ENCODE peak calls at places on chromosomes 12 and 14, in nine cellular contexts. Y, T, I, G, D, C, S, J and U are unnamed samples.

GRCh38 chr12:108828774-108829173 is 28.6 kb downstream of the SSH1 start:
- DNase-seq in J (no peak), G (no peak), S (no peak), T (peak; percentile 93), C (no peak), I (no peak), Y (no peak), D (no peak), U (peak; percentile 95)

GRCh38 chr14:87108726-87109125 is 884.3 kb downstream of the GALC start:
- DNase-seq in S (no peak), C (no peak), J (no peak), D (no peak), T (peak; percentile 76), I (no peak), G (no peak), Y (no peak), U (no peak)

GRCh38 chr14:64692597-64693350 is 11.4 kb upstream of the PLEKHG3 start:
- DNase-seq in G (no peak), S (no peak), J (peak; percentile 68), Y (no peak), T (no peak), I (no peak), C (no peak), D (no peak), U (no peak)

GRCh38 chr14:98345186-98345585 is 926.8 kb downstream of the BCL11B start:
- DNase-seq in Y (no peak), D (no peak), C (no peak), I (no peak), G (no peak), T (peak; percentile 45), J (no peak), S (no peak), U (no peak)

GRCh38 chr12:52279683-52280318 is 5.4 kb downstream of the KRT86 start:
- DNase-seq in T (peak; percentile 35), S (no peak), D (no peak), Y (no peak), G (no peak), J (no peak), C (no peak), I (no peak), U (no peak)

GRCh38 chr14:90721619-90722305 is 94.5 kb downstream of the TTC7B start:
- DNase-seq in T (peak; percentile 36), J (no peak), S (no peak), Y (no peak), G (no peak), D (no peak), C (no peak), I (no peak), U (no peak)

GRCh38 chr14:67704484-67705089 is 2.9 kb downstream of the RDH12 start:
- DNase-seq in D (no peak), T (peak; percentile 50), Y (peak; percentile 73), G (peak; percentile 56), C (peak; percentile 62), I (peak; percentile 55), S (no peak), J (no peak), U (peak; percentile 14)

GRCh38 chr12:94962680-94963079 is 40.8 kb downstream of the NDUFA12 start:
- DNase-seq in I (no peak), T (no peak), C (no peak), D (no peak), Y (no peak), G (no peak), S (no peak), J (no peak), U (no peak)

GRCh38 chr12:112309797-112310196 is 72.4 kb downstream of the HECTD4 start:
- DNase-seq in J (no peak), Y (no peak), G (no peak), I (no peak), C (no peak), S (no peak), T (peak; percentile 3), D (no peak), U (no peak)

GRCh38 chr12:26523708-26524150 is 309.3 kb downstream of the ITPR2 start:
- DNase-seq in T (peak; percentile 83), Y (no peak), J (peak; percentile 90), G (no peak), D (no peak), C (no peak), I (peak; percentile 99), S (peak; percentile 82), U (no peak)

GRCh38 chr12:14880890-14881453 is 4.7 kb downstream of the MGP start:
- DNase-seq in T (no peak), S (no peak), G (no peak), C (no peak), I (no peak), D (no peak), J (no peak), Y (no peak), U (no peak)

GRCh38 chr12:121964813-121965643 is 46.6 kb downstream of the CFAP251 start:
- DNase-seq in G (no peak), J (no peak), C (no peak), S (no peak), D (no peak), T (peak; percentile 72), I (no peak), Y (no peak), U (no peak)

GRCh38 chr12:121849660-121850059 is 9.0 kb downstream of the HPD start:
- DNase-seq in C (no peak), D (no peak), I (no peak), T (no peak), Y (no peak), J (no peak), G (no peak), S (no peak), U (no peak)

DNA sequence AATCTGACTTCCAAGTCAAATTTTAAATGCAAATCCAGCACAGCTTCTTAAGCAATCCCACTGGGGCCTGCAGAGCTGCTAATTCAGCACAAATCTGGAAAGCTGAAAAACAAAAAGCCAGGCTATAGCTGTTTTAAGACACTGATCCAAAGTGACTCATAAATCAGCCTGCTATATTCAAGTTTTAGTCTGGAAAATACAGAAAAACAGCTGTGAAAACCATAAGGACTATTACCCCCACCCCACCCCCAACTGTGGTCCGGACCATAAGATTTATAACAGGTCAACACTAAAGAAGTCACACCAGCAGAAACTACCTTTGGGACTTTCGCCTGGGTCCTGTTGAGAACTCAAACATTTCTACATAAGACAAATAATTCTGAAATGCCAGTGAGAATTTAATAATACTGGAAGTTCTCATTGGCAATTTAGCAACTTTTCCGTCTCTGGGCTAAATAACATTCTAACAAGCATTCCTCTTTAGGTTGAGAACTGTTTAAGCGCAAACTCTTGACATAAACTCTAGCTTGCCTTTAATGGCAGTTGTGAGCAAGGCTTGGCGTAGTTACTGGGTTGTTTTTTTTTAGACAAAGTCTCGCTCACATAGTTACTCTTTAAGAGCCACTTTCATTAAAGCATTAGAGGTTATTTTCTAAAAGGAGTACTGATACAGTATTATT is 3.3 kb downstream of the LRIG3 start:
- DNase-seq in Y (no peak), I (no peak), D (no peak), S (no peak), G (no peak), T (peak; percentile 57), C (no peak), J (peak; percentile 22), U (peak; percentile 66)
- H3K27ac ChIP-seq in Y (no peak overlapping the region), I (peak overlapping the region; percentile 95), D (no peak overlapping the region), S (peak overlapping the region; percentile 31), G (peak overlapping the region; percentile 78), T (peak overlapping the region; percentile 96), C (peak overlapping the region; percentile 81), J (peak overlapping the region; percentile 99), U (peak overlapping the region; percentile 64)

GRCh38 chr12:1608783-1609119 is 14.4 kb upstream of the FBXL14 start:
- DNase-seq in T (no peak), G (no peak), D (no peak), I (no peak), Y (no peak), J (no peak), C (no peak), S (no peak), U (no peak)
- H3K27ac ChIP-seq in T (no peak overlapping the region), G (no peak overlapping the region), D (no peak overlapping the region), I (peak overlapping the region; percentile 52), Y (peak overlapping the region; percentile 54), J (no peak overlapping the region), C (peak overlapping the region; percentile 71), S (peak overlapping the region; percentile 36), U (no peak overlapping the region)

GRCh38 chr12:12465522-12465921 is 97.1 kb downstream of the DUSP16 start:
- DNase-seq in C (no peak), J (no peak), S (no peak), I (no peak), Y (no peak), T (no peak), G (no peak), D (peak; percentile 22), U (no peak)
- H3K27ac ChIP-seq in C (no peak overlapping the region), J (peak overlapping the region; percentile 0), S (no peak overlapping the region), I (no peak overlapping the region), Y (no peak overlapping the region), T (no peak overlapping the region), G (no peak overlapping the region), D (peak overlapping the region; percentile 61), U (no peak overlapping the region)

GRCh38 chr12:69647178-69647577 is 36.5 kb upstream of the LRRC10 start:
- DNase-seq in G (peak; percentile 31), J (no peak), I (no peak), Y (no peak), D (no peak), S (no peak), C (no peak), T (no peak), U (no peak)
- H3K27ac ChIP-seq in G (peak overlapping the region; percentile 52), J (no peak overlapping the region), I (no peak overlapping the region), Y (no peak overlapping the region), D (no peak overlapping the region), S (no peak overlapping the region), C (no peak overlapping the region), T (no peak overlapping the region), U (no peak overlapping the region)

DNA sequence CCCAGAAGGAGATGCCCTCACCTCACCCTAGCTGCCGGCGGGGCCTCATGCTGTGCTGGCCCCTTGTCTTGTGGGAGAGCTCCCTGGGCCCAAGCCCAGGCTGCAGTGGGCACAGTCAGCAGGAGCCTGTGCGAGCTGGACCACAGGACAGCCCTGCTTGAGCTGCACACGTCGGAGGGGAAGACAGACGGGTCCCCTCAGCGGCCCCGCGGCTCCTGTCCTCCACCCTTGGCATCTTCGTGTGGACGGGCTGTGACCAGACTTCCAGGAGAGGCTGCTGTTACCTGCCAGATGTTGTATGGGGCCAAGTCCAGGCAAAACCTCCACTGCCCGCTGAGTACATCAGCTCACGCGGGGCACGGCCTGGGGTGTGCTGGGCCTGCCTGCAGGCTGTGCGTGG is 9.4 kb upstream of the TEX22 start:
- DNase-seq in C (no peak), Y (no peak), T (no peak), D (no peak), J (no peak), I (no peak), G (no peak), S (no peak), U (no peak)
- H3K27ac ChIP-seq in C (no peak overlapping the region), Y (no peak overlapping the region), T (no peak overlapping the region), D (no peak overlapping the region), J (peak overlapping the region; percentile 15), I (no peak overlapping the region), G (no peak overlapping the region), S (no peak overlapping the region), U (no peak overlapping the region)